ENCODE peak calls at places on chromosomes 7 and 10, in five cellular contexts. One of them, this sample, is unnamed.

GRCh38 chr10:63156236-63156635 is 23.1 kb downstream of the NRBF2 start:
- DNase-seq in PC-3: no peak
- DNase-seq in fibroblast of lung: no peak
- DNase-seq in AG09309: peak
- DNase-seq in HFFc6: no peak
- DNase-seq in this sample: no peak

GRCh38 chr7:5656233-5656632 is 125.2 kb downstream of the RNF216 start:
- DNase-seq in PC-3: no peak
- DNase-seq in fibroblast of lung: no peak
- DNase-seq in AG09309: no peak
- DNase-seq in HFFc6: no peak
- DNase-seq in this sample: no peak

GRCh38 chr7:28607799-28608198 is 195.5 kb downstream of the CREB5 start:
- DNase-seq in PC-3: no peak
- DNase-seq in fibroblast of lung: no peak
- DNase-seq in AG09309: no peak
- DNase-seq in HFFc6: no peak
- DNase-seq in this sample: no peak

GRCh38 chr10:16968722-16969055 is 151.5 kb upstream of the RSU1 start:
- DNase-seq in PC-3: no peak
- DNase-seq in fibroblast of lung: no peak
- DNase-seq in AG09309: no peak
- DNase-seq in HFFc6: no peak
- DNase-seq in this sample: no peak

GRCh38 chr10:72274213-72274729 is 547 bp downstream of the DDIT4 start:
- DNase-seq in PC-3: no peak
- DNase-seq in fibroblast of lung: no peak
- DNase-seq in AG09309: no peak
- DNase-seq in HFFc6: no peak
- DNase-seq in this sample: peak

GRCh38 chr10:114767589-114768393 is 53.8 kb upstream of the FHIP2A start:
- DNase-seq in PC-3: peak
- DNase-seq in fibroblast of lung: no peak
- DNase-seq in AG09309: no peak
- DNase-seq in HFFc6: no peak
- DNase-seq in this sample: peak

GRCh38 chr7:27739301-27739913 is 555 bp upstream of the TAX1BP1 start:
- DNase-seq in PC-3: peak
- DNase-seq in fibroblast of lung: peak
- DNase-seq in AG09309: no peak
- DNase-seq in HFFc6: no peak
- DNase-seq in this sample: no peak

GRCh38 chr10:65341323-65341922 is 1584.4 kb upstream of the LRRTM3 start:
- DNase-seq in PC-3: peak
- DNase-seq in fibroblast of lung: peak
- DNase-seq in AG09309: no peak
- DNase-seq in HFFc6: no peak
- DNase-seq in this sample: peak

GRCh38 chr7:143490719-143491306 is 13.1 kb downstream of the TAS2R41 start:
- DNase-seq in PC-3: peak
- DNase-seq in fibroblast of lung: no peak
- DNase-seq in AG09309: no peak
- DNase-seq in HFFc6: no peak
- DNase-seq in this sample: peak

DNA sequence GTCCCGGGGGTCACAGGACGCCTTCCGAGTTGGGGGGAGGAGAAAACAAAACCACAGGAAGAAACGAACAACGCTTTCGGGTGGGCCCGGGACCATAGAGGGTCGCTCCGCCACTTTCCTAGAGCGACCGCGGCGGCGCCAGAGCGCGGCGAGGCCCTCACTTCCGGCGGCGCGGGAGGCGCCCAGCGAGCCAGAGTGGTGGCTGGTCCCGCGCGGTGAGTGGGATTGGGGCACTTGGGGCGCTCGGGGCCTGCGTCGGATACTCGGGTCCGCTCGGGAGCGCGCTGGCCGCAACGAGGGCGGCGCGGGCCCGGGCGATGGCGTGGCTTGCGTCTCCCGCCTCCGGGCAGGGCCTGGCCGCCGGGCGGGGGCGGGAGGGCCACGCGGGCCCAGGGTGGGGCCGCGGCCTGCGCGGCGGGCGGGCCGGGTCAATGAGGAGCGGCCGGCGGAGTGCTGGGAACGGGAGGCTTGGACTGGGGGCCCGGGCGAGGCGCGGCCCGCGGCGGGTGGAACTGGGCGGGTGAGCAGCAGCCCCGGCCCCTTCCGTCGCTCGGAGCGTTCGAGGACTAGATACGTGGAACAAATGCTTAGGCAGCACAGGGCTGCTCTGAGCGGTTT is at the start of gene ZNF22:
- DNase-seq in PC-3: peak
- DNase-seq in fibroblast of lung: peak
- DNase-seq in AG09309: no peak
- DNase-seq in HFFc6: peak
- DNase-seq in this sample: peak
- TF ChIP-seq CTCF in PC-3: no peak
- TF ChIP-seq CTCF in fibroblast of lung: no peak
- TF ChIP-seq CTCF in AG09309: no peak
- TF ChIP-seq CTCF in HFFc6: no peak
- TF ChIP-seq CTCF in this sample: no peak

GRCh38 chr7:66967029-66967428 is 28.4 kb downstream of the SBDS start:
- DNase-seq in PC-3: no peak
- DNase-seq in fibroblast of lung: no peak
- DNase-seq in AG09309: no peak
- DNase-seq in HFFc6: no peak
- DNase-seq in this sample: no peak
- TF ChIP-seq CTCF in PC-3: no peak
- TF ChIP-seq CTCF in fibroblast of lung: no peak
- TF ChIP-seq CTCF in AG09309: no peak
- TF ChIP-seq CTCF in HFFc6: no peak
- TF ChIP-seq CTCF in this sample: no peak

DNA sequence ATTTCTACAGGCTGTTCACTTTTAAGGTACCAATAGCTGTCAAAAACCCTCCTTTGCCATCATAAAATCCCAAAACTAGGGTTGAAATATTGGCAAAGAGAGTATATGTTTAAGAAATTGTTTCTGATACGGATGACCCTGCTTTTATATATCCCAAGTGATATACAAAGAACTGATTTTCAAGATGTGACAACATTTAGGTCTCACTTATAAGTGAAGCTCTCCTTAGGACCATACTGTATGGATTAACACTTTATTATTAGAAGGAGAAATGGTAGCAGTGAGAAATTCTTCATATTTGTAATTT is 11.0 kb upstream of the CRPPA start:
- DNase-seq in PC-3: no peak
- DNase-seq in fibroblast of lung: no peak
- DNase-seq in AG09309: no peak
- DNase-seq in HFFc6: no peak
- DNase-seq in this sample: no peak
- TF ChIP-seq CTCF in PC-3: no peak
- TF ChIP-seq CTCF in fibroblast of lung: no peak
- TF ChIP-seq CTCF in AG09309: no peak
- TF ChIP-seq CTCF in HFFc6: no peak
- TF ChIP-seq CTCF in this sample: no peak

GRCh38 chr7:91411062-91411461 is 146.8 kb downstream of the FZD1 start:
- DNase-seq in PC-3: no peak
- DNase-seq in fibroblast of lung: no peak
- DNase-seq in AG09309: no peak
- DNase-seq in HFFc6: no peak
- DNase-seq in this sample: no peak
- TF ChIP-seq CTCF in PC-3: no peak
- TF ChIP-seq CTCF in fibroblast of lung: no peak
- TF ChIP-seq CTCF in AG09309: no peak
- TF ChIP-seq CTCF in HFFc6: no peak
- TF ChIP-seq CTCF in this sample: no peak

DNA sequence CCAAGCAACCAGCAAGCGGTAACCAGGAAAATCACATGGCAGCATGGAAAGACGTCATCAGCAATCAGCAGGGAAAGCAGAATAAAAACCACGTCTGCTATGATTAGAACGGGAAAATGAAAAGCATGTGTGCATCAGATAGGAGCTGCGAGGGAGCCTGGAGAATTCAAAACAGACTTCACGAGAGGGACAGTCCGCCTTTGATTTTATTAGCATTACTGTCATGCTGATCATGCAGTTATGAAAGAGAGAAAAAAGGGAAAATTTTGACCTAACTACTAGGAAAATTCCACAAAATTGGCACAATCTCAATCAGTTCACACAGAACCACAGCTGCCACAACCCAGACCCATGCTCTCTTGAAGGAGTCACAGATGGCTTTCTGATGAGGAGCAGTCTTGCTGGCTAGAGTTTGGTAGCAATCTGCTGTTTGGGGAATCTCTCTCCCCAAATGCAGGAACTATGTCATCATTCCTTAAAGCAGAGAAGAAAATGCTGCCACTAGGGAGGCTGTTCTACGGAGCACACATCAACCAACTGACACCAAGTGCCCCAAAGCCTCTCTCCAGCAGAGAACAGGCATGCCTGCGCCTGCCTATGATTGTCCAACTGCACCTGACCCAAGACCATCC is 295.9 kb downstream of the TNS3 start:
- DNase-seq in PC-3: no peak
- DNase-seq in fibroblast of lung: peak
- DNase-seq in AG09309: peak
- DNase-seq in HFFc6: peak
- DNase-seq in this sample: peak
- TF ChIP-seq CTCF in PC-3: no peak
- TF ChIP-seq CTCF in fibroblast of lung: no peak
- TF ChIP-seq CTCF in AG09309: peak
- TF ChIP-seq CTCF in HFFc6: peak
- TF ChIP-seq CTCF in this sample: no peak

GRCh38 chr10:73802276-73802991 is 9.0 kb downstream of the NDST2 start:
- DNase-seq in PC-3: peak
- DNase-seq in fibroblast of lung: no peak
- DNase-seq in AG09309: no peak
- DNase-seq in HFFc6: no peak
- DNase-seq in this sample: no peak
- TF ChIP-seq CTCF in PC-3: peak
- TF ChIP-seq CTCF in fibroblast of lung: peak
- TF ChIP-seq CTCF in AG09309: peak
- TF ChIP-seq CTCF in HFFc6: peak
- TF ChIP-seq CTCF in this sample: no peak

This sample was measured in MCF 10A.